ENCODE peak calls at places on chromosomes 6 and 20, in seven cellular contexts. One of them, this sample, is unnamed. For H3K4me1, the result is how much of the 10 kb centered on the place peaks cover.

GRCh38 chr6:63644668-63645326 is 9.2 kb downstream of the PHF3 start:
- DNase-seq in IMR-90: no peak
- DNase-seq in tibial nerve: no peak
- DNase-seq in naive thymus-derived CD4-positive, alpha-beta T cell: no peak
- DNase-seq in transverse colon: no peak
- DNase-seq in fibroblast of lung: peak
- DNase-seq in A549: no peak
- DNase-seq in this sample: no peak

GRCh38 chr6:109242029-109242428 is 140.2 kb downstream of the CD164 start:
- DNase-seq in fibroblast of lung: no peak
- DNase-seq in naive thymus-derived CD4-positive, alpha-beta T cell: no peak
- DNase-seq in IMR-90: no peak
- DNase-seq in A549: no peak
- DNase-seq in transverse colon: no peak
- DNase-seq in tibial nerve: no peak
- DNase-seq in this sample: no peak

GRCh38 chr6:137222376-137222775 is 3.2 kb upstream of the IFNGR1 start:
- DNase-seq in transverse colon: no peak
- DNase-seq in A549: no peak
- DNase-seq in tibial nerve: no peak
- DNase-seq in fibroblast of lung: no peak
- DNase-seq in naive thymus-derived CD4-positive, alpha-beta T cell: no peak
- DNase-seq in IMR-90: no peak
- DNase-seq in this sample: no peak

GRCh38 chr6:783966-784365 is 91.0 kb upstream of the EXOC2 start:
- DNase-seq in fibroblast of lung: no peak
- DNase-seq in naive thymus-derived CD4-positive, alpha-beta T cell: no peak
- DNase-seq in IMR-90: no peak
- DNase-seq in A549: no peak
- DNase-seq in tibial nerve: no peak
- DNase-seq in transverse colon: no peak
- DNase-seq in this sample: no peak

GRCh38 chr20:42886046-42886445 is 303.7 kb downstream of the PTPRT start:
- DNase-seq in transverse colon: no peak
- DNase-seq in IMR-90: no peak
- DNase-seq in tibial nerve: no peak
- DNase-seq in naive thymus-derived CD4-positive, alpha-beta T cell: no peak
- DNase-seq in fibroblast of lung: no peak
- DNase-seq in A549: no peak
- DNase-seq in this sample: no peak

GRCh38 chr6:116511424-116512131 is at the start of gene CALHM5:
- DNase-seq in fibroblast of lung: peak
- DNase-seq in naive thymus-derived CD4-positive, alpha-beta T cell: no peak
- DNase-seq in tibial nerve: peak
- DNase-seq in transverse colon: peak
- DNase-seq in A549: peak
- DNase-seq in IMR-90: peak
- DNase-seq in this sample: no peak

GRCh38 chr6:88730602-88731001 is 232.8 kb downstream of the RNGTT start:
- DNase-seq in tibial nerve: no peak
- DNase-seq in transverse colon: no peak
- DNase-seq in IMR-90: peak
- DNase-seq in naive thymus-derived CD4-positive, alpha-beta T cell: no peak
- DNase-seq in fibroblast of lung: peak
- DNase-seq in A549: peak
- DNase-seq in this sample: no peak

GRCh38 chr6:26299286-26300042 is 65.5 kb upstream of the BTN3A2 start:
- DNase-seq in A549: no peak
- DNase-seq in transverse colon: no peak
- DNase-seq in naive thymus-derived CD4-positive, alpha-beta T cell: no peak
- DNase-seq in IMR-90: no peak
- DNase-seq in tibial nerve: no peak
- DNase-seq in fibroblast of lung: peak
- DNase-seq in this sample: no peak

GRCh38 chr6:24743265-24743943 is 24.4 kb upstream of the C6orf62 start:
- DNase-seq in naive thymus-derived CD4-positive, alpha-beta T cell: peak
- DNase-seq in transverse colon: no peak
- DNase-seq in A549: peak
- DNase-seq in fibroblast of lung: peak
- DNase-seq in IMR-90: peak
- DNase-seq in tibial nerve: no peak
- DNase-seq in this sample: no peak

GRCh38 chr6:39225543-39225942 is 3.7 kb downstream of the KCNK5 start:
- DNase-seq in transverse colon: peak
- DNase-seq in tibial nerve: no peak
- DNase-seq in A549: no peak
- DNase-seq in IMR-90: no peak
- DNase-seq in naive thymus-derived CD4-positive, alpha-beta T cell: no peak
- DNase-seq in fibroblast of lung: no peak
- DNase-seq in this sample: no peak

DNA sequence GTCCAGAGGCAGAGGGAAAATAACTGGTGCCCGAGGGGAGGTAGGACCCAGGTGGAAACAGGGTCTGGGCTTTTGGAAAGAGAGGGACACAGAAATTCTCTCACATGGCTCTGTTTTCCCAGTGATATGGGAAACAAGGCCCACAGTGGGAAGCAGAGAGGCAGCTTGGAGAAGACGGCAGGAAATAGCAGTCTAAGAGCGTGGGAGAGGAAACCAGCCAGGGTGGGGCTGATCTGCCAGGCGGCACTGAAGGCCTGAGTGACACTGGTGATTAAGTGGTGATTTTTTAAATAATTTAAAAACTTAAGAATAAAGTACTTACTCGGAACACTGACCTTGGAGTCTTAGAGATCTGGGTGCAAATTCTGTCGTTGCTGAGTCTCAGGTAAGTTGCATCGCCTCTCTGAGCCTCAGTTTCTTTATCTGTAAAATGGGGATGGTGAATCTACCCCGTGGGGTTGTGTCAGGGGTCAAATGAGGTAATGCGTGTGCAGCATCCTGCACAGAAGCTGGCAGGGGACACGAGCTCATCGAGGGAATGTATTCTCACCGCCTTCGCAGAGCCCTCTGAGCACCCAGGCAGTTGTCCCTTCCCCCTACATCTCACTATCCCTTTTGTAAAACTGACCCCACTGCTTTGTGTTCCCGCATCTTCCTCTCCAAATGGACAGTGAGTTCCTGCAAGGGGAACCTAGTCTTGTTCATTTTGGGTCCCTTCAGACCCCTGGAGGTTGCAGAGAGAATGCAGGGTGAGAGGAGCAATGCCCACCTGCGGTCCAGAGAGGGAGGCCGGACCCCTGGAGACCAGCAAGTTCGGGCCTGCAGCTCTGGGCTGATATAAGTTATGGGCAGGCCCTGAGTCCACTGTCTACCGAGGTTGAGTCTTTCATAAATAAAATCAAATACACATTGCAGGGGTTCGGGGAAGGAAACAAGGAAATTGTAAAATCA is 228.6 kb upstream of the PMEPA1 start:
- DNase-seq in A549: no peak
- DNase-seq in tibial nerve: no peak
- DNase-seq in transverse colon: no peak
- DNase-seq in fibroblast of lung: peak
- DNase-seq in IMR-90: no peak
- DNase-seq in naive thymus-derived CD4-positive, alpha-beta T cell: no peak
- DNase-seq in this sample: no peak
- H3K4me1 ChIP-seq in A549: under half
- H3K4me1 ChIP-seq in tibial nerve: under half
- H3K4me1 ChIP-seq in transverse colon: under half
- H3K4me1 ChIP-seq in fibroblast of lung: under half
- H3K4me1 ChIP-seq in IMR-90: under half
- H3K4me1 ChIP-seq in naive thymus-derived CD4-positive, alpha-beta T cell: under half
- H3K4me1 ChIP-seq in this sample: under half

DNA sequence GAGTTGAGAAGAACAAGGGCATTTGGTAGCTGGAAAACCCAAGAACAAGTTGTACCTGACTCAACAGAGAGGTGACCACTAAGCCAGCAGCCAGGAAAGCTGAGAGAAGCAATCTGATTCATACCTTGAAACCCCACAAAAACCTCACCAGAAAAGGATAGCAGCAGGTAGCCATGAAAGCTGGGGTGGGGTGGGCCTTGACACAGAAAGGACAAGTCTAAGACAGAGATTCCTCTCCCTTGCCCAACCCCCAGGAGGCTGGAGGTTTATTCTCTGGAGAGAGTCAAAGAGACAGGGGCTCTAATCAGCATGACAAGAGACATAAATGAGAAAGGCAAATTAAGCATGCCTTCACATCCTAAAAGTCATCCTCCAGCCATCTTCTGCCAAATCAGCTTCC is 151.7 kb upstream of the DST start:
- DNase-seq in tibial nerve: no peak
- DNase-seq in A549: no peak
- DNase-seq in naive thymus-derived CD4-positive, alpha-beta T cell: no peak
- DNase-seq in fibroblast of lung: peak
- DNase-seq in IMR-90: no peak
- DNase-seq in transverse colon: no peak
- DNase-seq in this sample: peak
- H3K27ac ChIP-seq in tibial nerve: no peak
- H3K27ac ChIP-seq in A549: peak
- H3K27ac ChIP-seq in naive thymus-derived CD4-positive, alpha-beta T cell: no peak
- H3K27ac ChIP-seq in fibroblast of lung: no peak
- H3K27ac ChIP-seq in IMR-90: no peak
- H3K27ac ChIP-seq in transverse colon: no peak
- H3K27ac ChIP-seq in this sample: peak

DNA sequence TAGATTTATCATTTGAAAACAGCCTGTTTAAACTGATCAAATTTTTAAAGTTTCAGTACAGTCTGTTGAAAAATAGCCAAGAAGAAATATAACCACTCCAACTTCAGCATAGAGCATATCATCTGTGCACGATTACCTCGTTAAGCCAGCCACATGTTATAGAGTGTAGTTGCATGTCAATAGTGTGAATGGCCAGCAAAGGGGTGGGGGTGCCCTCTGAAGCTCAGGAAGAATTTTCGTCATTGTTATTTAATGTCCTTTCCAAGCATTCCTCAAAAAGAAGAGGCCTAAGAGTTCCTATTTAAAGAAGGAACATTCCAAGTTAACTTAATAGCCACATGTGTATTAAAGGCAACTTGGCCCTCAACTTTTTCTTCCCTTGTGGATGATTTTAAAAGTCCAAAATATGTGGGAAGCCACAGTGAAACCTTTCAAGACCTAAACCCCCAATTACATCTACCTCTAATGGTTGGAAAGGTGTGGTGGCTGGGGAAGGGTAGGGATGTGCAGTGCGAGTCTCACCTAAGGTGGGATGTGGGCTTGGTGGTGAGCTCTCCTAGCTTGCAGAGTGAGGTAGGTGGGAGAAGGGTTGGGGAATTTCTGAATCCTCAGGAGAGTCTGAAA is 1.8 kb upstream of the CCN2 start:
- DNase-seq in A549: no peak
- DNase-seq in tibial nerve: no peak
- DNase-seq in naive thymus-derived CD4-positive, alpha-beta T cell: no peak
- DNase-seq in transverse colon: no peak
- DNase-seq in IMR-90: no peak
- DNase-seq in fibroblast of lung: no peak
- DNase-seq in this sample: no peak
- H3K4me3 ChIP-seq in A549: no peak
- H3K4me3 ChIP-seq in tibial nerve: no peak
- H3K4me3 ChIP-seq in naive thymus-derived CD4-positive, alpha-beta T cell: no peak
- H3K4me3 ChIP-seq in transverse colon: no peak
- H3K4me3 ChIP-seq in IMR-90: no peak
- H3K4me3 ChIP-seq in fibroblast of lung: no peak
- H3K4me3 ChIP-seq in this sample: no peak

GRCh38 chr6:45964300-45964699 is 51.4 kb downstream of the CLIC5 start:
- DNase-seq in tibial nerve: no peak
- DNase-seq in naive thymus-derived CD4-positive, alpha-beta T cell: no peak
- DNase-seq in fibroblast of lung: no peak
- DNase-seq in A549: no peak
- DNase-seq in transverse colon: no peak
- DNase-seq in IMR-90: no peak
- DNase-seq in this sample: no peak
- H3K4me1 ChIP-seq in tibial nerve: under half
- H3K4me1 ChIP-seq in naive thymus-derived CD4-positive, alpha-beta T cell: under half
- H3K4me1 ChIP-seq in fibroblast of lung: under half
- H3K4me1 ChIP-seq in A549: under half
- H3K4me1 ChIP-seq in transverse colon: under half
- H3K4me1 ChIP-seq in IMR-90: under half
- H3K4me1 ChIP-seq in this sample: under half

DNA sequence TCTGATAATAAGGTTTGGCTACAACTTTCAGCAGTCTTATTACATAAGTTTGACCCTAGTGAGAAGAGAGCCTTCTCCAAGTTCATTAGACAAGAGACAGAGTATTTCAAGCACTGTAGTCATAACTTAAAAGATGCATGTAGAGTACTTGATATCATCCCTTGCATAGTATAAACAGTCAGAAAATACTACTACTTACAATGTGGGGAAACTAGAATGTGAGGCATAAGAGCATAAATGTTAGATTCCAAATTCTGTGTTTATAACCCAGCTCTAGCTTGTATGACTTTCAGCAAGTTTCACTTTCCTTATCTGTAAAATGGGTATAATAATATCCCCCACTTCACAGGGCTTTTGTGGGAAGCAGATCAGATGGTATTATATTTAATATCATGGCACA is 56.8 kb upstream of the TMEM200A start:
- DNase-seq in naive thymus-derived CD4-positive, alpha-beta T cell: no peak
- DNase-seq in tibial nerve: no peak
- DNase-seq in A549: no peak
- DNase-seq in transverse colon: no peak
- DNase-seq in IMR-90: no peak
- DNase-seq in fibroblast of lung: no peak
- DNase-seq in this sample: no peak
- H3K27ac ChIP-seq in naive thymus-derived CD4-positive, alpha-beta T cell: no peak
- H3K27ac ChIP-seq in tibial nerve: no peak
- H3K27ac ChIP-seq in A549: no peak
- H3K27ac ChIP-seq in transverse colon: no peak
- H3K27ac ChIP-seq in IMR-90: no peak
- H3K27ac ChIP-seq in fibroblast of lung: no peak
- H3K27ac ChIP-seq in this sample: no peak

DNA sequence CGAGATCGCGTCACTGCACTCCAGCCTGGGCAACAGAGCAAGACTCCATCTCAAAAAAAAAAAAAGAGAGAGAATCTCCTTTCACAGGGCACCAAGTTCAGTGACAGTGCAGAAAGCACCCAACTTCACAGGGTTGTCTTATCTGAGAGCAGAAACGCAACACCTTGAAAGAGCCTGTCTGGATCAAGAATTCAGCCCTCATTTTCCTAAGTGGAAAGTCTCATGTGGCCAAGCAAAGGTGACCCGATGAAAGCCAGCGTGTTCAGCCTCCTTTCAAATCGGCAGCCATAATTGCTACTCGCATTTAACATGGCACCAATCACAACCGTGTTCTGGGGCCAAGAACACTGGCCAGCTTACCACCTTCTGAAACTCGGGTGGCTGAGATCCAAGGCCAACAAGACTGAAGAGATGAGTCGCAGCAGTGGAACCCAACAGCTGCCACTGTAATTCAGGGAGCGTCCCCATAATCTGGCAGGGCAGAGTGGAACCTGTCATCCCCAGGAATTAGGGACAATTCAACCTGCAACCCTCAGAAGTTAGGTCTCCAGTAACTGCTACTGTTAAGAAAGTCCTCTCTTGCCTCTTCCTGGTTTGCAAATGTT is 536.7 kb upstream of the JARID2 start:
- DNase-seq in IMR-90: peak
- DNase-seq in tibial nerve: no peak
- DNase-seq in A549: no peak
- DNase-seq in transverse colon: no peak
- DNase-seq in naive thymus-derived CD4-positive, alpha-beta T cell: no peak
- DNase-seq in fibroblast of lung: peak
- DNase-seq in this sample: no peak
- H3K4me3 ChIP-seq in IMR-90: no peak
- H3K4me3 ChIP-seq in tibial nerve: no peak
- H3K4me3 ChIP-seq in A549: no peak
- H3K4me3 ChIP-seq in transverse colon: no peak
- H3K4me3 ChIP-seq in naive thymus-derived CD4-positive, alpha-beta T cell: no peak
- H3K4me3 ChIP-seq in fibroblast of lung: no peak
- H3K4me3 ChIP-seq in this sample: no peak

GRCh38 chr20:50494428-50494827 is 15.8 kb upstream of the PTPN1 start:
- DNase-seq in naive thymus-derived CD4-positive, alpha-beta T cell: no peak
- DNase-seq in fibroblast of lung: no peak
- DNase-seq in IMR-90: no peak
- DNase-seq in A549: no peak
- DNase-seq in tibial nerve: no peak
- DNase-seq in transverse colon: no peak
- DNase-seq in this sample: no peak
- H3K4me1 ChIP-seq in naive thymus-derived CD4-positive, alpha-beta T cell: under half
- H3K4me1 ChIP-seq in fibroblast of lung: under half
- H3K4me1 ChIP-seq in IMR-90: under half
- H3K4me1 ChIP-seq in A549: under half
- H3K4me1 ChIP-seq in tibial nerve: under half
- H3K4me1 ChIP-seq in transverse colon: under half
- H3K4me1 ChIP-seq in this sample: under half